ENCODE peak calls at places on chromosomes 4 and X, in eight cellular contexts. One of them, this sample, is unnamed.

GRCh38 chr4:16450724-16451123 is 224.5 kb upstream of the TAPT1 start:
- DNase-seq in fibroblast of villous mesenchyme: peak
- DNase-seq in colonic mucosa: no peak
- DNase-seq in iris pigment epithelial cell: no peak
- DNase-seq in T-helper 1 cell: no peak
- DNase-seq in RWPE1: no peak
- DNase-seq in kidney glomerular epithelial cell: no peak
- DNase-seq in pancreas: no peak
- DNase-seq in this sample: no peak

GRCh38 chr4:100340534-100341364 is 150.5 kb upstream of the DDIT4L start:
- DNase-seq in fibroblast of villous mesenchyme: peak
- DNase-seq in colonic mucosa: no peak
- DNase-seq in iris pigment epithelial cell: peak
- DNase-seq in T-helper 1 cell: no peak
- DNase-seq in RWPE1: no peak
- DNase-seq in kidney glomerular epithelial cell: no peak
- DNase-seq in pancreas: no peak
- DNase-seq in this sample: peak

GRCh38 chrX:103441878-103442535 is 65.7 kb downstream of the BEX3 start:
- DNase-seq in fibroblast of villous mesenchyme: no peak
- DNase-seq in colonic mucosa: no peak
- DNase-seq in iris pigment epithelial cell: no peak
- DNase-seq in T-helper 1 cell: no peak
- DNase-seq in RWPE1: peak
- DNase-seq in kidney glomerular epithelial cell: no peak
- DNase-seq in pancreas: no peak
- DNase-seq in this sample: no peak

GRCh38 chr4:76809594-76810305 is 88.2 kb downstream of the SOWAHB start:
- DNase-seq in fibroblast of villous mesenchyme: peak
- DNase-seq in colonic mucosa: no peak
- DNase-seq in iris pigment epithelial cell: peak
- DNase-seq in T-helper 1 cell: no peak
- DNase-seq in RWPE1: no peak
- DNase-seq in kidney glomerular epithelial cell: peak
- DNase-seq in pancreas: no peak
- DNase-seq in this sample: peak

GRCh38 chr4:18882468-18882867 is 860.9 kb upstream of the LCORL start:
- DNase-seq in fibroblast of villous mesenchyme: peak
- DNase-seq in colonic mucosa: no peak
- DNase-seq in iris pigment epithelial cell: peak
- DNase-seq in T-helper 1 cell: no peak
- DNase-seq in RWPE1: peak
- DNase-seq in kidney glomerular epithelial cell: peak
- DNase-seq in pancreas: no peak
- DNase-seq in this sample: peak

GRCh38 chr4:110977554-110977953 is 354.7 kb upstream of the PITX2 start:
- DNase-seq in fibroblast of villous mesenchyme: peak
- DNase-seq in colonic mucosa: no peak
- DNase-seq in iris pigment epithelial cell: peak
- DNase-seq in T-helper 1 cell: no peak
- DNase-seq in RWPE1: no peak
- DNase-seq in kidney glomerular epithelial cell: no peak
- DNase-seq in pancreas: no peak
- DNase-seq in this sample: peak

GRCh38 chr4:185648631-185649030 is 113.3 kb upstream of the PDLIM3 start:
- DNase-seq in fibroblast of villous mesenchyme: no peak
- DNase-seq in colonic mucosa: no peak
- DNase-seq in iris pigment epithelial cell: no peak
- DNase-seq in T-helper 1 cell: no peak
- DNase-seq in RWPE1: no peak
- DNase-seq in kidney glomerular epithelial cell: no peak
- DNase-seq in pancreas: no peak
- DNase-seq in this sample: no peak

GRCh38 chrX:13088155-13088485 is 43.7 kb upstream of the FAM9C start:
- DNase-seq in fibroblast of villous mesenchyme: no peak
- DNase-seq in colonic mucosa: no peak
- DNase-seq in iris pigment epithelial cell: no peak
- DNase-seq in T-helper 1 cell: no peak
- DNase-seq in RWPE1: no peak
- DNase-seq in kidney glomerular epithelial cell: no peak
- DNase-seq in pancreas: no peak
- DNase-seq in this sample: no peak